ENCODE peak calls at places on chromosomes 11 and 22, in four cellular contexts. T is activated T-cell treated with anti-CD3 and anti-CD28 coated beads, Interleukin-2, amount 50 U/mL, for 4 hours; N is natural killer cell; W is activated CD4-positive, alpha-beta T cell treated with anti-CD3 and anti-CD28 coated beads for 36 hours. K is an unnamed sample.

GRCh38 chr11:3609416-3610265 is 32.2 kb downstream of the ART5 start:
- ATAC-seq in T (no peak), N (peak; percentile 64), W (peak; percentile 34), K (peak; percentile 42)

GRCh38 chr22:26550498-26551033 is 38.3 kb upstream of the TFIP11 start:
- ATAC-seq in T (no peak), N (no peak), W (no peak), K (no peak)

GRCh38 chr11:45754261-45754709 is 50.7 kb upstream of the SLC35C1 start:
- ATAC-seq in T (no peak), N (no peak), W (no peak), K (no peak)

GRCh38 chr22:31447337-31447736 is 42.3 kb downstream of the EIF4ENIF1 start:
- ATAC-seq in T (no peak), N (no peak), W (no peak), K (no peak)

GRCh38 chr11:76657139-76657823 is 13.3 kb downstream of the LRRC32 start:
- ATAC-seq in T (no peak), N (no peak), W (no peak), K (no peak)

GRCh38 chr11:128988224-128988970 is 45.7 kb upstream of the TP53AIP1 start:
- ATAC-seq in T (no peak), N (no peak), W (no peak), K (no peak)

GRCh38 chr11:97361812-97362378 is 972.1 kb downstream of the JRKL start:
- ATAC-seq in T (no peak), N (no peak), W (no peak), K (no peak)

GRCh38 chr22:30947821-30948454 is 20.6 kb downstream of the MORC2 start:
- ATAC-seq in T (peak; percentile 53), N (peak; percentile 52), W (peak; percentile 65), K (no peak)

GRCh38 chr11:12137005-12137690 is 26.8 kb downstream of the MICAL2 start:
- ATAC-seq in T (no peak), N (no peak), W (no peak), K (no peak)

GRCh38 chr11:1746956-1747752 is 3.2 kb downstream of the IFITM10 start:
- ATAC-seq in T (no peak), N (no peak), W (no peak), K (no peak)

GRCh38 chr11:131491503-131491902 is 121.1 kb downstream of the NTM start:
- ATAC-seq in T (no peak), N (no peak), W (no peak), K (no peak)